ENCODE peak calls at places on chromosomes 16 and 17, in eight cellular contexts. N, Q, S, A, V, D, J and C are unnamed samples.

GRCh38 chr17:7589891-7590611 is at the start of gene SOX15:
- DNase-seq in N (no peak), Q (peak), S (no peak), A (no peak), V (no peak), D (peak), J (no peak), C (no peak)

GRCh38 chr17:56112086-56112485 is 41.2 kb upstream of the ANKFN1 start:
- DNase-seq in N (no peak), Q (no peak), S (no peak), A (no peak), V (no peak), D (no peak), J (no peak), C (no peak)

GRCh38 chr17:2706911-2707510 is 4.6 kb downstream of the CLUH start:
- DNase-seq in N (no peak), Q (no peak), S (no peak), A (no peak), V (no peak), D (no peak), J (peak), C (no peak)

GRCh38 chr17:81576621-81577277 is 24.6 kb upstream of the FAAP100 start:
- DNase-seq in N (no peak), Q (peak), S (no peak), A (no peak), V (no peak), D (peak), J (no peak), C (no peak)

GRCh38 chr17:82767041-82767754 is 15.3 kb downstream of the TBCD start:
- DNase-seq in N (peak), Q (peak), S (peak), A (peak), V (no peak), D (peak), J (peak), C (no peak)

GRCh38 chr17:335691-336090 is 16.9 kb downstream of the RPH3AL start:
- DNase-seq in N (no peak), Q (no peak), S (no peak), A (no peak), V (peak), D (no peak), J (peak), C (no peak)

GRCh38 chr17:4073983-4074830 is 68.6 kb downstream of the ZZEF1 start:
- DNase-seq in N (no peak), Q (no peak), S (no peak), A (no peak), V (no peak), D (no peak), J (peak), C (no peak)

GRCh38 chr16:73196670-73197069 is 148.7 kb upstream of the ZFHX3 start:
- DNase-seq in N (peak), Q (peak), S (peak), A (peak), V (peak), D (peak), J (peak), C (peak)

GRCh38 chr17:18043491-18043890 is 4.3 kb downstream of the GID4 start:
- DNase-seq in N (peak), Q (peak), S (no peak), A (no peak), V (no peak), D (no peak), J (no peak), C (no peak)

GRCh38 chr16:56912746-56913703 is 18.9 kb upstream of the HERPUD1 start:
- DNase-seq in N (no peak), Q (peak), S (no peak), A (no peak), V (no peak), D (peak), J (no peak), C (no peak)

GRCh38 chr17:78722101-78722761 is 59.8 kb downstream of the CYTH1 start:
- DNase-seq in N (no peak), Q (no peak), S (no peak), A (no peak), V (no peak), D (no peak), J (no peak), C (no peak)

GRCh38 chr16:23013484-23013883 is 135.8 kb downstream of the USP31 start:
- DNase-seq in N (no peak), Q (peak), S (peak), A (peak), V (no peak), D (no peak), J (no peak), C (no peak)

GRCh38 chr17:82443465-82444283 is 6.9 kb downstream of the CYBC1 start:
- DNase-seq in N (no peak), Q (no peak), S (no peak), A (no peak), V (no peak), D (no peak), J (no peak), C (no peak)

GRCh38 chr17:81871387-81872120 is 417 bp upstream of the ARHGDIA start:
- DNase-seq in N (peak), Q (peak), S (peak), A (peak), V (peak), D (peak), J (peak), C (peak)

GRCh38 chr17:2593846-2594656 is 597 bp downstream of the PAFAH1B1 start:
- DNase-seq in N (peak), Q (peak), S (no peak), A (peak), V (peak), D (peak), J (peak), C (peak)

GRCh38 chr16:52439171-52439701 is 107.7 kb downstream of the TOX3 start:
- DNase-seq in N (no peak), Q (no peak), S (no peak), A (no peak), V (no peak), D (no peak), J (no peak), C (no peak)

GRCh38 chr16:3538222-3538621 is 37.4 kb downstream of the CLUAP1 start:
- DNase-seq in N (no peak), Q (no peak), S (no peak), A (no peak), V (no peak), D (no peak), J (no peak), C (no peak)

GRCh38 chr16:48558269-48558915 is 51.6 kb downstream of the N4BP1 start:
- DNase-seq in N (peak), Q (peak), S (peak), A (no peak), V (no peak), D (no peak), J (no peak), C (no peak)

GRCh38 chr17:57186231-57187019 is 69.9 kb upstream of the MSI2 start:
- DNase-seq in N (no peak), Q (no peak), S (no peak), A (no peak), V (peak), D (no peak), J (no peak), C (no peak)

GRCh38 chr16:68802190-68802589 is 41.1 kb upstream of the TANGO6 start:
- DNase-seq in N (no peak), Q (peak), S (no peak), A (no peak), V (no peak), D (peak), J (no peak), C (no peak)

GRCh38 chr16:86925067-86925791 is 346.9 kb downstream of the FOXL1 start:
- DNase-seq in N (no peak), Q (no peak), S (no peak), A (no peak), V (no peak), D (no peak), J (no peak), C (no peak)

GRCh38 chr16:50448522-50448921 is 79.7 kb upstream of the BRD7 start:
- DNase-seq in N (no peak), Q (no peak), S (no peak), A (no peak), V (no peak), D (peak), J (no peak), C (no peak)

GRCh38 chr16:3046506-3047386 is at the start of gene MMP25:
- DNase-seq in N (no peak), Q (no peak), S (no peak), A (no peak), V (no peak), D (no peak), J (no peak), C (no peak)

GRCh38 chr16:80158766-80159165 is 382.0 kb upstream of the DYNLRB2 start:
- DNase-seq in N (no peak), Q (peak), S (no peak), A (no peak), V (no peak), D (peak), J (no peak), C (no peak)

GRCh38 chr16:87897563-87898505 is 28.5 kb upstream of the SLC7A5 start:
- DNase-seq in N (no peak), Q (no peak), S (no peak), A (no peak), V (no peak), D (no peak), J (no peak), C (no peak)

GRCh38 chr16:30377812-30378235 is 3.2 kb downstream of the MYL11 start:
- DNase-seq in N (peak), Q (peak), S (no peak), A (peak), V (peak), D (peak), J (peak), C (peak)

GRCh38 chr17:82710499-82711232 is 5.8 kb upstream of the FN3KRP start:
- DNase-seq in N (no peak), Q (no peak), S (no peak), A (no peak), V (no peak), D (no peak), J (no peak), C (no peak)

GRCh38 chr16:78563905-78564304 is 464.5 kb downstream of the WWOX start:
- DNase-seq in N (no peak), Q (peak), S (no peak), A (no peak), V (peak), D (peak), J (no peak), C (no peak)

GRCh38 chr17:73974536-73974935 is 228.9 kb upstream of the RPL38 start:
- DNase-seq in N (no peak), Q (no peak), S (no peak), A (no peak), V (no peak), D (no peak), J (no peak), C (no peak)

GRCh38 chr17:43604549-43604948 is 57.2 kb downstream of the MEOX1 start:
- DNase-seq in N (no peak), Q (no peak), S (no peak), A (no peak), V (no peak), D (no peak), J (no peak), C (no peak)

GRCh38 chr17:67156269-67157199 is 88.5 kb downstream of the HELZ start:
- DNase-seq in N (peak), Q (peak), S (no peak), A (no peak), V (no peak), D (peak), J (no peak), C (no peak)

GRCh38 chr17:17728550-17729251 is 47.4 kb downstream of the RAI1 start:
- DNase-seq in N (no peak), Q (peak), S (no peak), A (no peak), V (no peak), D (peak), J (no peak), C (no peak)